ENCODE peak calls at places on chromosomes 3 and 15, in eight cellular contexts. J, X, S, Q, V, C, P and I are unnamed samples.
A peak's percentile ranks its signal among the peaks of the same experiment; 100 is the strongest.

GRCh38 chr3:126952983-126953660 is 29.8 kb upstream of the PLXNA1 start:
- DNase-seq in J (no peak), X (no peak), S (no peak), Q (no peak), V (no peak), C (no peak), P (no peak), I (no peak)

GRCh38 chr15:57146394-57147140 is 228.1 kb downstream of the TCF12 start:
- DNase-seq in J (peak; percentile 39), X (no peak), S (no peak), Q (no peak), V (no peak), C (no peak), P (no peak), I (peak; percentile 82)

GRCh38 chr3:172522871-172523818 is at the start of gene TNFSF10:
- DNase-seq in J (no peak), X (no peak), S (no peak), Q (peak; percentile 42), V (no peak), C (no peak), P (no peak), I (peak; percentile 60)

GRCh38 chr3:185401319-185401955 is 38.5 kb downstream of the MAP3K13 start:
- DNase-seq in J (no peak), X (peak; percentile 6), S (no peak), Q (no peak), V (no peak), C (no peak), P (no peak), I (no peak)

GRCh38 chr3:128875556-128876120 is 3.8 kb upstream of the ACAD9 start:
- DNase-seq in J (peak; percentile 28), X (no peak), S (no peak), Q (peak; percentile 20), V (peak; percentile 14), C (no peak), P (no peak), I (peak; percentile 26)

GRCh38 chr15:75929799-75930565 is 26.3 kb downstream of the FBXO22 start:
- DNase-seq in J (no peak), X (no peak), S (no peak), Q (no peak), V (no peak), C (no peak), P (no peak), I (no peak)

GRCh38 chr3:185153170-185153733 is 392 bp upstream of the C3orf70 start:
- DNase-seq in J (peak; percentile 13), X (no peak), S (no peak), Q (no peak), V (no peak), C (no peak), P (no peak), I (no peak)

GRCh38 chr15:33675246-33675645 is 293.1 kb upstream of the CHRM5 start:
- DNase-seq in J (peak; percentile 6), X (no peak), S (no peak), Q (no peak), V (no peak), C (no peak), P (no peak), I (no peak)

GRCh38 chr3:10213156-10213792 is 35.0 kb upstream of the TATDN2 start:
- DNase-seq in J (no peak), X (no peak), S (no peak), Q (no peak), V (no peak), C (no peak), P (no peak), I (no peak)

GRCh38 chr3:66884659-66885058 is 113.4 kb upstream of the KBTBD8 start:
- DNase-seq in J (no peak), X (no peak), S (no peak), Q (no peak), V (no peak), C (no peak), P (no peak), I (no peak)

GRCh38 chr3:150020527-150020926 is 49.8 kb upstream of the PFN2 start:
- DNase-seq in J (peak; percentile 66), X (no peak), S (no peak), Q (no peak), V (no peak), C (peak; percentile 32), P (no peak), I (no peak)

GRCh38 chr3:148681080-148681479 is 16.6 kb upstream of the AGTR1 start:
- DNase-seq in J (no peak), X (peak; percentile 26), S (no peak), Q (no peak), V (no peak), C (no peak), P (no peak), I (no peak)

GRCh38 chr15:49621327-49622210 is 721 bp downstream of the DTWD1 start:
- DNase-seq in J (no peak), X (no peak), S (no peak), Q (no peak), V (no peak), C (no peak), P (no peak), I (peak; percentile 17)

GRCh38 chr3:3109407-3110298 is 521 bp downstream of the IL5RA start:
- DNase-seq in J (no peak), X (no peak), S (no peak), Q (no peak), V (no peak), C (no peak), P (no peak), I (no peak)

GRCh38 chr3:195259146-195259563 is 11.8 kb downstream of the XXYLT1 start:
- DNase-seq in J (peak; percentile 32), X (no peak), S (peak; percentile 40), Q (no peak), V (no peak), C (no peak), P (no peak), I (no peak)